ENCODE peak calls at places on chromosomes 11 and 22, in four cellular contexts. T is GM12878, Y is HepG2, Q is K562. J is an unnamed sample.

GRCh38 chr11:72876147-72876546 is 61.9 kb downstream of the ATG16L2 start:
- DNase-seq in Y (no peak), Q (no peak), T (no peak), J (no peak)

GRCh38 chr11:108912587-108912986 is 247.7 kb downstream of the DDX10 start:
- DNase-seq in T (no peak), Q (peak), Y (peak), J (no peak)

GRCh38 chr11:127308291-127308690 is 307.7 kb upstream of the KIRREL3 start:
- DNase-seq in T (no peak), Q (no peak), Y (no peak), J (no peak)

GRCh38 chr11:39247570-39248137 is 2211.8 kb downstream of the LRRC4C start:
- DNase-seq in Y (no peak), T (no peak), Q (no peak), J (no peak)

GRCh38 chr11:97445561-97445960 is 1055.7 kb downstream of the JRKL start:
- DNase-seq in T (no peak), Q (no peak), Y (no peak), J (peak)

GRCh38 chr11:118001494-118001971 is 15.3 kb downstream of the IL10RA start:
- DNase-seq in Q (peak), T (no peak), Y (no peak), J (no peak)

GRCh38 chr11:103091024-103091423 is 936 bp downstream of the DCUN1D5 start:
- DNase-seq in Y (peak), T (no peak), Q (peak), J (peak)

GRCh38 chr22:49507607-49508292 is 319.9 kb downstream of the BRD1 start:
- DNase-seq in T (no peak), Y (no peak), Q (no peak), J (no peak)

GRCh38 chr11:109946322-109946846 is 146.8 kb upstream of the ZC3H12C start:
- DNase-seq in T (peak), Y (peak), Q (peak), J (peak)

GRCh38 chr22:39317084-39317755 is 2.2 kb downstream of the RPL3 start:
- DNase-seq in Y (no peak), Q (no peak), T (no peak), J (no peak)

GRCh38 chr11:26276798-26277424 is 55.0 kb upstream of the ANO3 start:
- DNase-seq in T (no peak), Y (peak), Q (peak), J (peak)

GRCh38 chr22:28899199-28899853 is 16.0 kb downstream of the ZNRF3 start:
- DNase-seq in Y (no peak), T (no peak), Q (no peak), J (no peak)

GRCh38 chr11:77865805-77866204 is 44.9 kb downstream of the AAMDC start:
- DNase-seq in Y (no peak), Q (no peak), T (no peak), J (no peak)

GRCh38 chr11:117457031-117457785 is 129.6 kb downstream of the CEP164 start:
- DNase-seq in Q (no peak), Y (no peak), T (no peak), J (no peak)

GRCh38 chr11:14725150-14725549 is 81.5 kb downstream of the PDE3B start:
- DNase-seq in T (no peak), Q (no peak), Y (no peak), J (peak)

GRCh38 chr22:49057910-49058309 is 769.8 kb downstream of the BRD1 start:
- DNase-seq in T (no peak), Q (no peak), Y (no peak), J (no peak)

GRCh38 chr11:23112987-23113886 is 253.0 kb upstream of the CCDC179 start:
- DNase-seq in Q (peak), Y (peak), T (no peak), J (peak)

GRCh38 chr11:133902506-133902905 is 54.3 kb downstream of the IGSF9B start:
- DNase-seq in Y (no peak), T (no peak), Q (no peak), J (no peak)

GRCh38 chr11:57568330-57568766 is 876 bp upstream of the UBE2L6 start:
- DNase-seq in Q (peak), Y (peak), T (peak), J (peak)

GRCh38 chr11:61961570-61962212 is 5.7 kb downstream of the FTH1 start:
- DNase-seq in Y (peak), T (no peak), Q (peak), J (no peak)

GRCh38 chr11:90757851-90758494 is 535.1 kb upstream of the CHORDC1 start:
- DNase-seq in Y (no peak), Q (no peak), T (no peak), J (no peak)

GRCh38 chr11:119192111-119192510 is 6.8 kb downstream of the NHERF4 start:
- DNase-seq in T (no peak), Y (no peak), Q (no peak), J (no peak)

GRCh38 chr11:22582011-22582410 is 43.6 kb downstream of the FANCF start:
- DNase-seq in Y (no peak), T (no peak), Q (no peak), J (no peak)

GRCh38 chr22:21098099-21098671 is 52.4 kb downstream of the LRRC74B start:
- DNase-seq in T (no peak), Y (no peak), Q (peak), J (peak)

GRCh38 chr11:46832511-46833214 is 13.4 kb downstream of the CKAP5 start:
- DNase-seq in Q (peak), Y (no peak), T (no peak), J (no peak)

GRCh38 chr22:30940655-30941362 is 27.8 kb downstream of the MORC2 start:
- DNase-seq in Q (no peak), Y (no peak), T (no peak), J (no peak)

DNA sequence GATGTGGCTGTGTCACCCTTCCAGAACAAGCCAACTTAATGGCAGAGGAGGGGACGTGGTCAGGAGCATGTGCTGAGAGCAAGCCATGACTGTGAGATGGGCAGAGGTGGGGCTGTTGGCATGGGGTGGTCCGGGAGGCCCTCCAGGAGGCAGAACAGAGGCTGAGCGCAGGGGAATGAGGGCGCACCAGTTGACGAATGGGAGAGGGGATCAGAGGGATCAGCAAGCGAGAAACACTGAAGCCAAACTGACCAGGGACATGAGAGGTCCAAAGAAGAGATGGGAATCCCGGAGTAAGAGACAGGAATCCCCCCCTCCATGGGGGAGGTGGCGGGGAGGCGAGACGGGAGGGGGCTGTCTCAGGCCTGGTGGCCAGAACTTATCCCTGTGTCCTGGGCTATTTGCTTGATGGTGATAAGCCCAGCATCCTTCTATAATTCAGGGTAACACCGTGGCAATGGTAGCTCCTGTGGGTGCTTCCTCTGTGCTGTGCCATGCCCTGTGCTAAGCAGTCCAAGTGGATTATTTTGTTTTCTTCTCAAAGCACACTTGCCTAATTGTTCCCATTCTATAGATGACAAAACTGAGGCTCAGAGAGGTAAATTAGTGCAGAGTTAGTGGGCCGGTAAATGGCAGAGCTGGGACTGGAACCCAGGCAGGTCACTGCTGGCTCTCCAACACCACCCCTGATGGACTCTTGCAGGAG is 83.4 kb upstream of the SHISAL1 start:
- DNase-seq in Y (no peak), T (no peak), Q (no peak), J (no peak)
- TF ChIP-seq REST in Y (no peak), T (no peak), Q (no peak), J (no peak)

DNA sequence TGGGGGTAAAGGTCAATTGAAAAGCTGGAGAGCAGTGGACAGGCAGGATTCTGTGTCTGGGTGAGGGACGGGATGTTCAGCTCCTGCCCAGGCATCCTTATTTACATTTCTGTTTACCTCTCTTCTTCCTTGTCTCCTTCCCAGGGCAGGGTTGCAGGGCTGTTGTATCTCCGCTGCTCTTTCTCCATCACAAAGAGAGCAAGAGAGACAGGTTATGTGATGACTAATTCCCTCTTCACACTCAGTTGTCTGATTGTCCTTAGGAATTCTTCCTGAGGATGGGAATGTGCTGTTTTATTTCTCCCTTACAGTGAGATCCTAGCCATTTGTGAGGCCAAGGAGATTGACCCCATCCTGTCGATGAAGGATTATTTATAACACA is 104.9 kb downstream of the VPREB1 start:
- DNase-seq in T (no peak), Y (no peak), Q (no peak), J (peak)
- TF ChIP-seq CREB1 in T (no peak), Y (no peak), Q (no peak), J (no peak)

DNA sequence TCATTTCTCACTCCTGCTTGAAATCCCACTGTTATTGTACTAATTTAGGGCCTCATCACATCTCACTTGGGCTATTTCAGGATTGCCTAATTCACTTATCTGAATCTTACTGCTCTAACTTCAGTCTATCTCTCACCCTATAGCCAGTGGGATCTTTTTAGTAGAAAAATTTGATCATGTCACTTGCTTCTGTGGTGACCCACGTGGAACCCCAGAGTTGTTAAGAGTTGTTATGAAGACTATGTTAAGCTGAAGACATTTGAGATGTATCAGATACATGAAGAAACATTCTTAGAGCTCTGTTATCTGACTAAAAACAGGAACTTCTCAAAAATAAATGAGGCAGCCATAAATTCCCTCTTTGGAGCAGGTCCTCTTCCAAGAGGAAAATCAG is 1375.6 kb upstream of the TENM4 start:
- DNase-seq in Q (no peak), Y (no peak), T (no peak), J (no peak)
- TF ChIP-seq JUNB in Q (no peak), Y (no peak), T (peak), J (no peak)

DNA sequence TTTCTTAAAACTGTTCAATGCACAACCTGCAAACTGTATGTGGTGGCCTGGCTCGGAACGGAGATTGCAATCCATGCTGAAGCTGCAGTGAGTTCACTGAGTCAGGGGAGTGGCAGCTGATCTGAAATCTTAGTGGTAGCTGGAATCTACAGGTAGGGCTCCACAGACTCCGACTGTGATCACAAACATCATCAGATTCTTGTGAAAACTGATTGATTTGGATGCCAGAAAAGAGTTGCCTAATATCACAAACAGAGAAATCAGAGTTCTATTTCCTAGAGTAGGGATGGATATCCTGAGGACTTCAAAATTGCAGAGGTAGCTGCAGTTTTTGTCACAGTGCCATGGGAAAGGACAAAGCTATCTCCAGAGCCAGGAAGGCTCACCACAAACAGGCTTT is 57.5 kb upstream of the SC5D start:
- DNase-seq in Y (no peak), T (no peak), Q (no peak), J (no peak)
- TF ChIP-seq REST in Y (no peak), T (no peak), Q (no peak), J (no peak)

DNA sequence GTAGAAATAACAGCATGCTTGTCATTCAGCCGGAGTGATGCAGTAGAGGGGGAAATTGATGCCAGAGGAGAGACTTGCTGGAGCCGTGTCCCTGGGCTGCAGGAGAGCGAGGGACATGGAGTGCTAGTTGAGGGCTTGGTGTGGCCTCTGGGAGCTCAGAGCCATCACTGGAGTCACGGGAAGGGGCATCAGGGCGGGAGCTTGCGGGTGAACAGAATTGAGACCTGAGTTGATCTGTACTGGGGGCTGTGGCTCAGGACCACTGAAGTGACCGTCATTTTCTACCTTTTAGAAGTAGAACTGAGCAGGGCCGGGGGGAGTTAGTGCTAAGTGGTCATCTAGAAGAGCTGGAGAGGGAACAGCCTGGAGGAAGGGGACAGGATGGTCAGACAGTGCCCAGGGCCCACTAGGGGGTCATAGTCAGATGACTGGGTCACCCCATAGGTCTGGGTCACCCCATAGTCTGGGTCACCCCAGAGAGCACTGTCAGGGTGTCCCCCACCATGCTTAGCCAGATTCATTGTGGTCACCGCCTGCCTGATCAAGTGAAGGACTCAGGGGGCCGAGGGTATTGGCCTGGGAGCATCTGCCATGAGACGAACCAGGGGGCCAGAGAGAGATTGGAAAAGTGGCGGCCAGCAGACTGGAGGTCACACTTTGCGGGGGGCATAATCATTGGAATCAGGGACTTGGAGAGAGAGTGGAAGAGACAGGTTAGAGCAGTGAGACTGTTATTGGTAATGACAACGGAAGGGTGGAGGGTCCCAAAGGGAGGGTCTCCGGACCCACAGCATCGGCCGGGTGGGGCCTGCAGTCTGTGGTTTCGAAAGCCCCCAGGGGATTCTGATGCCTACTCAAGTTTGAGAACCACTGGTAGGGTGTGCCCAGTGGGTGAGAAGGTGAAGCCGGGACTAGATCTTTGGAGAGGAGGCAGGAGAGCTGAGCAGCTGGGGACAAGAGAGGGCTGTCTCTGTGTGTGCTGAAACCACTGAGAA is 15.2 kb downstream of the RIBC2 start:
- DNase-seq in T (no peak), Q (no peak), Y (no peak), J (no peak)
- TF ChIP-seq CREB1 in T (no peak), Q (no peak), Y (no peak), J (no peak)

GRCh38 chr11:33168605-33169240 is 7.4 kb upstream of the CSTF3 start:
- DNase-seq in Y (no peak), Q (no peak), T (no peak), J (no peak)
- TF ChIP-seq JUNB in Y (no peak), Q (no peak), T (no peak), J (no peak)

DNA sequence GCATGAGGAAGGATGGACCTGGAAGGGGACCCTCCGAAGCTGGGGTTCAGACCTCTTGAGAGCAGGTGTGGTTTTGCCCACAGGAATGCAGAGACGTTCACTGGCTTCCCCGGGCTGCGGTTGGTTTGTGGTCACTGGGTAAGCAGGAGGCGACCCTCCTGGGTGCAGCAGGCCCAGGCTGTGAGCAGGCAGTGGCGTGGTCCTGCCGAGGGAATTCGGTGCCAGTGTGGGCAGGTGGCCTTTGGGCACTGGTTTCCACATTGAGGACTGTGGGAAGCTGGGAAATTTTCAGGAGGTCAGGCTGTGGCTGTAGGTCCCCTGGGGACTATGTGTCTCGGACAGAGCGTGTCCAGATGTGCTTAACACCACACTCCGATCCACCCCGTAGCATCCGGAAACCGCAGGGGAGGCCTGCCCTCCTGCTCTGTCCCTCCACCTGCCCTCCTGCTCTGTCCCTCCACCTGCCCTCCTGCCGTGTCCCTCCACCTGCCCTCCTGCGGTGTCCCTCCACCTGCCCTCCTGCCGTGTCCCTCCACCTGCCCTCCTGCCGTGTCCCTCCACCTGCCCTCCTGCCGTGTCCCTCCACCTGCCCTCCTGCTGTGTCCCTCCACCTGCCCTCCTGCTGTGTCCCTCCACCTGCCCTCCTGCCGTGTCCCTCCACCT is 27.5 kb downstream of the TPCN2 start:
- DNase-seq in Y (no peak), Q (no peak), T (no peak), J (no peak)
- TF ChIP-seq REST in Y (no peak), Q (no peak), T (no peak), J (no peak)